ENCODE peak calls at places on chromosomes 5 and 9, in nine cellular contexts. T, G, K, M, C, H, I, W and L are unnamed samples.

GRCh38 chr9:119907056-119907455 is 537.8 kb upstream of the BRINP1 start:
- DNase-seq in T (no peak), I (no peak), H (no peak), G (no peak), M (no peak), C (no peak), W (no peak), K (no peak), L (no peak)

GRCh38 chr9:34262971-34263370 is 66.1 kb downstream of the KIF24 start:
- DNase-seq in C (no peak), H (no peak), I (no peak), G (no peak), T (no peak), M (no peak), K (no peak), W (no peak), L (no peak)

GRCh38 chr9:16258191-16258590 is 612.3 kb downstream of the BNC2 start:
- DNase-seq in H (no peak), I (no peak), G (no peak), C (no peak), W (no peak), K (no peak), M (no peak), T (no peak), L (no peak)

GRCh38 chr5:157516016-157516415 is 56.0 kb downstream of the NIPAL4 start:
- DNase-seq in G (no peak), C (peak; percentile 91), T (no peak), K (peak; percentile 94), I (no peak), M (peak; percentile 25), H (peak; percentile 75), W (peak; percentile 51), L (no peak)

GRCh38 chr5:59772206-59772605 is 121.3 kb downstream of the PDE4D start:
- DNase-seq in I (no peak), C (no peak), W (no peak), T (no peak), H (no peak), M (no peak), G (no peak), K (no peak), L (no peak)

GRCh38 chr5:180644825-180645608 is 4.4 kb downstream of the FLT4 start:
- DNase-seq in I (no peak), M (no peak), C (no peak), G (peak; percentile 50), T (no peak), K (no peak), W (no peak), H (no peak), L (peak; percentile 45)

GRCh38 chr5:130893003-130893402 is 272.1 kb downstream of the HINT1 start:
- DNase-seq in H (no peak), C (no peak), G (no peak), I (no peak), K (no peak), T (no peak), W (no peak), M (no peak), L (no peak)

GRCh38 chr9:1941989-1942388 is 73.2 kb upstream of the SMARCA2 start:
- DNase-seq in G (no peak), I (no peak), C (no peak), T (no peak), W (no peak), K (no peak), M (no peak), H (no peak), L (no peak)

GRCh38 chr9:98193336-98193944 is 1.0 kb upstream of the CORO2A start:
- DNase-seq in I (no peak), C (no peak), M (no peak), W (no peak), G (no peak), H (no peak), K (no peak), T (no peak), L (no peak)

GRCh38 chr9:98191210-98191609 is 1.2 kb downstream of the CORO2A start:
- DNase-seq in K (no peak), G (no peak), H (no peak), C (no peak), T (no peak), M (no peak), I (no peak), W (no peak), L (no peak)

GRCh38 chr9:98190757-98191105 is 1.7 kb downstream of the CORO2A start:
- DNase-seq in T (no peak), G (no peak), C (no peak), H (no peak), M (no peak), W (no peak), K (no peak), I (no peak), L (no peak)

GRCh38 chr9:98191615-98192502 is 578 bp downstream of the CORO2A start:
- DNase-seq in T (peak; percentile 41), W (no peak), H (no peak), I (peak; percentile 84), M (peak; percentile 46), K (no peak), C (no peak), G (no peak), L (peak; percentile 83)

DNA sequence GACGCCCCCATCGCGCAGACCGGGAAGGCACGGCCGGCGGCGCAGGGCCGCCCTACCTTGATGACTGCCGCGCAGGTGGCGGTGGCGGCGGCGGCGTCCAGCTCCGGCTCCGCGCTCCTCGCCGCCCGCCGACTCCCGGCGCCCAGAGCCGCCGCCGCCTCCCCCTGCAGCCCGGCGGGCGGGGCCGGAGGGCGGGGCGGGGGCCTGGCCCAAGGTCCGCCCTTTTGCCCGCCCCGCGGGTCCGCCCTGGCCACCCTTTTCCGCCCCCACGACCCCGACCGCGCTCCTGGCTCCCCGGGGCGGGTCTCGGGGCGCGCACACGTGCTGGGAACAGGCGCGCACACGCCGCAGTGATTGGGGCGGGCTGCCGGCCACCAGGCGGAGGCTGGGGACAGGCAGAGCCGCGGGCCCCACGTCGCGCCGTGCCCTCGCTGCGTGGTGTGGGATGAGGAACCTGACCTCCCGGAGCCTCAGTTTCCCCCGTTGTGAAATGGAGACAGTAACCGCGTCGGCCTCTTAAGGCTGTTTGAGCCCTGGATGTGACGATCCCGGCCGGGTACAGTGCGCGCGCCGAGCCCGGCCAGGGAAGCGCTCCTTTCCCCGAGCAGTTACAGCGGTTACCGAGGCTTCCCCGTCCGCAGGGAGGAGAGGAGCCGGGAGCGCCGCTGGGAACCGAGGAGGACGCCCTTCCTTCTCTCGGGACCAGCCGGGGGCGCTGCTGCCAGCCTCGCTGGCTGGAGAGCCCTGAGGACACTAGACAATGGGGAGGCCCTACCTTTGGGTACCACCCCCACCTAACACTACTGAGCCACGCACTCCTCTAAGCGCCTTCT is at the start of gene CORO2A:
- DNase-seq in K (peak; percentile 63), W (peak; percentile 14), I (peak; percentile 90), T (peak; percentile 94), C (peak; percentile 73), G (no peak), H (peak; percentile 6), M (peak; percentile 87), L (peak; percentile 92)
- TF ChIP-seq CTCF in K (peak; percentile 59), W (peak; percentile 12), I (peak; percentile 39), T (peak; percentile 15), C (peak; percentile 69), G (no peak), H (peak; percentile 75), M (peak; percentile 27), L (peak; percentile 16)

GRCh38 chr5:38258319-38259061 is at the start of gene EGFLAM:
- DNase-seq in M (peak; percentile 87), I (no peak), T (no peak), K (no peak), C (peak; percentile 9), G (no peak), W (peak; percentile 59), H (no peak), L (no peak)
- TF ChIP-seq CTCF in M (peak; percentile 39), I (no peak), T (no peak), K (no peak), C (peak; percentile 23), G (no peak), W (peak; percentile 12), H (peak; percentile 29), L (no peak)

GRCh38 chr5:116035123-116035522 is 2.9 kb downstream of the ARL14EPL start:
- DNase-seq in I (no peak), T (no peak), H (no peak), W (no peak), K (no peak), G (no peak), C (no peak), M (no peak), L (no peak)

GRCh38 chr5:116042375-116042774 is 10.1 kb downstream of the ARL14EPL start:
- DNase-seq in H (no peak), W (no peak), I (no peak), M (no peak), C (no peak), G (no peak), T (no peak), K (no peak), L (no peak)

GRCh38 chr5:116038817-116039216 is 6.5 kb downstream of the ARL14EPL start:
- DNase-seq in C (no peak), M (no peak), H (no peak), I (no peak), K (no peak), W (no peak), G (no peak), T (peak; percentile 24), L (peak; percentile 56)

GRCh38 chr5:116032991-116033390 is 719 bp downstream of the ARL14EPL start:
- DNase-seq in K (no peak), H (no peak), W (no peak), G (no peak), C (no peak), M (no peak), I (no peak), T (peak; percentile 13), L (no peak)

DNA sequence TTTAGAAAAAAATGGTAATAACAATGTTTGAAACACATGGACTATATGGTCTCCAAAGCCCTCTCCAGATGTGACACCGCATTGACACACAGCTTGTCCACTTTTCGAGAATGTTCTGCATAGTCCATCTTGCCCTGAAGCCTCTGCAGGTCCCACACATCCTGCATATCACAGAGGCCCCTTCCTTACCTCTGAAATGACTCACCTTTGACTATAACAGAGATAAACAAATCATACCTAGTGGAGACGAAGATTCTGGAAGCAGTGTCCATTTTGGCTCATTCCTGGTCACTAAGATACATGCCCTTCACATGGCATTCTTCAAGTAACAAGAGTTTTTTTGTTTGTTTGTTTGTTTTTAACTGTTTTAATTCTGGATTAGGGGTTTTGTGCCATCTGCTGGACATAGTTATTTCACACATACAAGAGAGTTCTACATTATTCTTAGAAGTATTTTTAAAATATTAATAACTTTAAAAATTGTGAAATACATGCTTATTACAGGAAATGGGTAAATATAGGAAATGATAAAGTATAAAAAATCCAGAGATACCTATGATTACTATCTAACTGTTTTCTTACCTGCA is 5.1 kb downstream of the ARL14EPL start:
- DNase-seq in T (no peak), W (no peak), K (no peak), G (no peak), C (no peak), M (no peak), I (no peak), H (no peak), L (no peak)
- TF ChIP-seq CTCF in T (no peak), W (no peak), K (peak; percentile 25), G (no peak), C (peak; percentile 4), M (no peak), I (no peak), H (no peak), L (no peak)

DNA sequence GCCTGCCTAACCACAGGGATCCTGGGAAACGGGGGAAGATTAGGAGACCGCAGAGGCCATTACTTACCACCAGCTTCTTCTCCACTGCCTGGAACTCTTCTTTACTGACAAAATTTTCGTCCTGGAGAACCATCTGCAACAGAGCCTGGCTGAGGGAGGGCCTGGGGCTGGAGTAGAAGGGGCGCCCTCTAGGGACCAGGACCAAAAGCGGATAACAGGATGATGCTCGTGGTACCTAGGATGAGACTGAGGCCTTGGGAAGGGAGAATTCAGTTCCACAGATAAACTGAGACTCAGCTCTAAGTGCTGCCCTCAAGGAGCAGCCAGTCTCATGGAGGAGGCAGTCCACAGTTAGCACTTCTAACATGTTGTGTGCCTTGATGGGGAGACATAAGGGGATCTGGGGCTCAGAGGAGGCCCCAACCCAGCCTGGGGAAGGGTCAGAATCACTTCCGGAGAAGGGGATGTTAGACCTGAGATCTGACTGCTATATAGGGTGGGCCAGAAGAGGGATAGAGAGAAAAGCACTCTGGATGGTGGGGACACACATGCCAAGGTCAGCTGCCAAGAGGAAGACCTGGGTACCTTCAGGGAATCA is 1.2 kb downstream of the SPATA24 start:
- DNase-seq in C (no peak), T (no peak), H (no peak), I (no peak), K (no peak), M (no peak), W (no peak), G (no peak), L (no peak)
- TF ChIP-seq CTCF in C (peak; percentile 52), T (peak; percentile 44), H (peak; percentile 45), I (peak; percentile 43), K (peak; percentile 35), M (no peak), W (no peak), G (no peak), L (peak; percentile 43)